ENCODE peak calls at places on chromosomes 4 and X, in six cellular contexts. V, G, U, R, C and I are unnamed samples.

GRCh38 chr4:2831611-2832308 is 11.9 kb upstream of the ADD1 start:
- DNase-seq in V (no peak), G (no peak), U (no peak), R (no peak), C (no peak), I (no peak)

GRCh38 chrX:119686087-119686639 is 6.8 kb downstream of the SEPTIN6 start:
- DNase-seq in V (peak), G (no peak), U (peak), R (no peak), C (peak), I (peak)

GRCh38 chr4:79049840-79050520 is 110.7 kb upstream of the PAQR3 start:
- DNase-seq in V (no peak), G (no peak), U (no peak), R (no peak), C (no peak), I (peak)

GRCh38 chr4:83568057-83568456 is 32.1 kb downstream of the GPAT3 start:
- DNase-seq in V (no peak), G (no peak), U (no peak), R (no peak), C (no peak), I (no peak)

GRCh38 chr4:172245493-172245892 is 432.3 kb downstream of the GALNTL6 start:
- DNase-seq in V (no peak), G (no peak), U (no peak), R (no peak), C (no peak), I (no peak)

GRCh38 chr4:124433500-124433899 is 279.0 kb downstream of the ANKRD50 start:
- DNase-seq in V (no peak), G (peak), U (no peak), R (no peak), C (peak), I (peak)

GRCh38 chr4:15240764-15241163 is 187.1 kb upstream of the C1QTNF7 start:
- DNase-seq in V (no peak), G (no peak), U (no peak), R (no peak), C (peak), I (peak)

GRCh38 chrX:69277961-69278795 is 112.9 kb upstream of the PJA1 start:
- DNase-seq in V (no peak), G (no peak), U (no peak), R (no peak), C (no peak), I (no peak)

GRCh38 chr4:65508169-65508568 is 162.1 kb downstream of the EPHA5 start:
- DNase-seq in V (no peak), G (peak), U (no peak), R (no peak), C (peak), I (peak)

GRCh38 chr4:179626687-179627086 is 2184.4 kb upstream of the AGA start:
- DNase-seq in V (no peak), G (peak), U (no peak), R (no peak), C (no peak), I (no peak)

GRCh38 chr4:179625391-179625790 is 2183.2 kb upstream of the AGA start:
- DNase-seq in V (no peak), G (no peak), U (no peak), R (no peak), C (peak), I (peak)

GRCh38 chr4:179624768-179625181 is 2182.5 kb upstream of the AGA start:
- DNase-seq in V (no peak), G (no peak), U (peak), R (no peak), C (peak), I (peak)
- H3K4me2 ChIP-seq in V (no peak), G (no peak), U (peak), R (no peak), C (no peak), I (no peak)

GRCh38 chr4:75881476-75881875 is 20.8 kb downstream of the PPEF2 start:
- DNase-seq in V (no peak), G (no peak), U (no peak), R (no peak), C (no peak), I (no peak)
- H3K4me2 ChIP-seq in V (no peak), G (no peak), U (no peak), R (no peak), C (no peak), I (no peak)

GRCh38 chr4:183177001-183177400 is 77.9 kb downstream of the WWC2 start:
- DNase-seq in V (no peak), G (no peak), U (no peak), R (no peak), C (no peak), I (no peak)

GRCh38 chr4:183178201-183178600 is 79.1 kb downstream of the WWC2 start:
- DNase-seq in V (no peak), G (no peak), U (no peak), R (no peak), C (no peak), I (no peak)

GRCh38 chr4:183173580-183174526 is 74.8 kb downstream of the WWC2 start:
- DNase-seq in V (no peak), G (no peak), U (no peak), R (no peak), C (peak), I (peak)

GRCh38 chr4:183172881-183173280 is 73.8 kb downstream of the WWC2 start:
- DNase-seq in V (no peak), G (no peak), U (no peak), R (no peak), C (no peak), I (no peak)

GRCh38 chr4:183175631-183176232 is 76.7 kb downstream of the WWC2 start:
- DNase-seq in V (no peak), G (peak), U (no peak), R (no peak), C (no peak), I (peak)
- H3K4me2 ChIP-seq in V (no peak), G (peak), U (no peak), R (no peak), C (no peak), I (peak)

GRCh38 chrX:39909996-39910395 is 187.8 kb downstream of the BCOR start:
- DNase-seq in V (no peak), G (no peak), U (no peak), R (no peak), C (no peak), I (no peak)

GRCh38 chrX:39905946-39906345 is 191.8 kb downstream of the BCOR start:
- DNase-seq in V (no peak), G (no peak), U (no peak), R (no peak), C (peak), I (no peak)

GRCh38 chrX:39905475-39905889 is 192.3 kb downstream of the BCOR start:
- DNase-seq in V (no peak), G (no peak), U (no peak), R (no peak), C (no peak), I (no peak)

GRCh38 chrX:39910651-39911050 is 187.1 kb downstream of the BCOR start:
- DNase-seq in V (no peak), G (no peak), U (no peak), R (no peak), C (no peak), I (no peak)

GRCh38 chrX:39907964-39908616 is 189.7 kb downstream of the BCOR start:
- DNase-seq in V (no peak), G (peak), U (no peak), R (peak), C (peak), I (peak)
- H3K4me2 ChIP-seq in V (no peak), G (peak), U (no peak), R (peak), C (no peak), I (peak)

DNA sequence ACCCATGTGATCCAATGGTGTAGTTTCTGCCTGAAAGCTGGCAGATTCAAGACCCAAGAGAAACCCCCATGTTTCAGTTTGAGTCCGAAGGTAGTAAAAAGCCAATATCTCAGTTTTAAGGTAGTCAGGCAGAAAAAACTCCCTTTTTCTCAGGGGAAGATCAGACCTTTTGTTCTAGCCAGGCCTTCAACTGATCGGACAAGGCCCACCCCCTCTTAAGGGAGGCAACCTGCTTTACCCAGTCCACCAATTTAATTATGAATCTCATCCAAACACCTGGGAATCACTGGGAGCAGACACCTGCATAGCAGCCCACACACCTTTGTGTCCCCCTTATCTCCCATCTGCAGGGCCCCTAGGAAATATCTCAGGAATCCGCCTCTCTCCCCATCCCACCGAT is 322.0 kb downstream of the STK32B start:
- DNase-seq in V (no peak), G (no peak), U (no peak), R (no peak), C (no peak), I (no peak)
- H3K4me2 ChIP-seq in V (no peak), G (no peak), U (no peak), R (no peak), C (no peak), I (no peak)

GRCh38 chr4:122824616-122825015 is 2.0 kb upstream of the FGF2 start:
- DNase-seq in V (no peak), G (no peak), U (no peak), R (no peak), C (no peak), I (peak)
- H3K4me2 ChIP-seq in V (no peak), G (peak), U (no peak), R (peak), C (no peak), I (peak)

DNA sequence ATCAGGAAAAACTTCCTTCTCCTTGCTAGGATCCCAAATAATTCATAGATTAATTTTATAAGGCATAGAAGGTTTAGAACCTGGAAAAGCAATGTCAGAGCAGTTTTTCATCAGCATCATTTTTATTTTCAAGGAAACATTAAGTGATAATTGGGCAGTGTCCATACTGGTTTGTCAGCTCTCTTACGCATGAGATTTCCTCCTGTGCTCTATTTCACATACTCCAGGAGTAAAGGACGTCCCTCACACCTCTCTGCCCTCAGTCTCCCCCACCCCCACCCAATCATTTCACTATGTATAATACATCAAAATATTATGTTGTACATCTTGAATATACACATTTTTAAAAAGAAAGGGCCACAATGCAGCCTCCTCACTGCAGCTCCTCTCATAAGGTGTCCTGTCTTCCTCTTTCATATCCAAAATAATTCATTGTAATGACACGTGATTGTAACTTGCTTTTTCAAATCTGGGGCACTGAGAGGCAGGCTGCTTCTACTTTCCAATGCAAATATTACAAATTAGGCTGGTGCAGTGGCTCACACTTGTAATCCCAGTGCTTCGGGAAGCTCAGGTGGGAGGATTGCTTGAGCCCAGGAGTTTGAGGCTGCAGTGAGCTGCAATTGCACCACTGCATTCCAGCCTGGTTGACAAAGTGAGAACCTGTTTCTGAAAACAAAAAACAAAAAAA is 34.4 kb downstream of the ARHGEF38 start:
- DNase-seq in V (no peak), G (no peak), U (peak), R (no peak), C (no peak), I (no peak)
- H3K4me2 ChIP-seq in V (no peak), G (peak), U (peak), R (no peak), C (no peak), I (no peak)

DNA sequence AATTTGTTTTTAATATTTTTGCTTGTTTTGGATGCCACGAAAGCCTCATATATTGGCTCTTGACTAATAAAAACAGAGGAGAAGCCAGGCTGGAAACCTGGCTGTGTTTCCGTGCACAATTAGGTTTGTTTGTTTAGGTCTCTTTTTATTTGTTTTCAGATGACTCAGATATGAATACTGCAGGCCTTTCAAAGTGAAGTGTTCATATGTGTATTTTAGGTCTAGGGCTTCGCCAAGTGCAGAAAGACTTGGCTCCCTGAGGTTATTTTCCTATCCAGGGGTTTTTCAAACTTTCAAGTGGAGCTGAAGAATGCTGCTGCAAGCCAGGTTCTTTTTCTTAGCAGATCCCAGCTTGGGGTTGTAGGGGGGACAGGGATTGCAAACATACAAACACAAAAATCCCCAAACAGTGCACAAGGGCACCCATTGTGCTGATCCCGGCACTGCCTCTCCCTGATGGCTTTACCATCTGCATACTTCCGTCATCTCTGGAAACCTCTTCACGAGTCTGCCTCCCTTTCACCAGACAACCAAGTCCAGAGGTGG is 108.4 kb downstream of the SMIM20 start:
- DNase-seq in V (no peak), G (peak), U (no peak), R (no peak), C (peak), I (peak)
- H3K4me2 ChIP-seq in V (no peak), G (peak), U (no peak), R (peak), C (peak), I (peak)